ENCODE peak calls at places on chromosomes 11 and 22, in five cellular contexts. M is HepG2, R is SK-N-SH, U is GM12878, F is H1. D is an unnamed sample.

GRCh38 chr22:33835196-33835788 is 85.0 kb downstream of the LARGE1 start:
- DNase-seq in M (no peak), R (no peak), U (no peak), F (no peak), D (no peak)

GRCh38 chr11:47950396-47950795 is 30.0 kb upstream of the PTPRJ start:
- DNase-seq in M (no peak), R (no peak), U (peak), F (no peak), D (no peak)

GRCh38 chr11:12835286-12835685 is 161.1 kb downstream of the TEAD1 start:
- DNase-seq in M (no peak), R (no peak), U (no peak), F (no peak), D (no peak)

GRCh38 chr11:48006301-48006992 is 26.1 kb downstream of the PTPRJ start:
- DNase-seq in M (no peak), R (no peak), U (peak), F (no peak), D (no peak)

GRCh38 chr22:39251762-39252460 is 7.1 kb upstream of the PDGFB start:
- DNase-seq in M (peak), R (no peak), U (no peak), F (no peak), D (no peak)

GRCh38 chr11:8806974-8807373 is 104.0 kb upstream of the AKIP1 start:
- DNase-seq in M (no peak), R (no peak), U (no peak), F (no peak), D (no peak)

GRCh38 chr11:84420261-84420660 is 1134.1 kb upstream of the CCDC90B start:
- DNase-seq in M (no peak), R (no peak), U (no peak), F (no peak), D (no peak)

GRCh38 chr11:7596975-7597391 is 76.3 kb downstream of the CYB5R2 start:
- DNase-seq in M (no peak), R (no peak), U (no peak), F (no peak), D (no peak)

GRCh38 chr11:36426226-36426848 is 83.7 kb downstream of the TRAF6 start:
- DNase-seq in M (no peak), R (no peak), U (no peak), F (no peak), D (no peak)

GRCh38 chr11:68541983-68542382 is 81.4 kb downstream of the PPP6R3 start:
- DNase-seq in M (peak), R (no peak), U (no peak), F (no peak), D (no peak)

GRCh38 chr22:45889539-45890350 is 87.2 kb downstream of the WNT7B start:
- DNase-seq in M (no peak), R (no peak), U (no peak), F (no peak), D (no peak)

GRCh38 chr22:45067731-45068130 is 57.9 kb upstream of the PHF21B start:
- DNase-seq in M (no peak), R (no peak), U (no peak), F (no peak), D (no peak)

GRCh38 chr11:71519546-71519945 is 7.5 kb upstream of the KRTAP5-7 start:
- DNase-seq in M (no peak), R (no peak), U (no peak), F (no peak), D (no peak)

GRCh38 chr11:20327377-20327776 is 36.1 kb upstream of the HTATIP2 start:
- DNase-seq in M (no peak), R (peak), U (no peak), F (no peak), D (no peak)

GRCh38 chr11:3135491-3136440 is 29.3 kb downstream of the OSBPL5 start:
- DNase-seq in M (no peak), R (no peak), U (no peak), F (no peak), D (no peak)

GRCh38 chr11:79309402-79309801 is 131.4 kb downstream of the TENM4 start:
- DNase-seq in M (no peak), R (no peak), U (no peak), F (no peak), D (no peak)

GRCh38 chr22:44454113-44454769 is 43.8 kb downstream of the RTL6 start:
- DNase-seq in M (no peak), R (no peak), U (no peak), F (no peak), D (no peak)

GRCh38 chr11:17445240-17445795 is 31.3 kb downstream of the ABCC8 start:
- DNase-seq in M (no peak), R (no peak), U (no peak), F (no peak), D (no peak)

GRCh38 chr11:110184466-110184865 is 91.3 kb downstream of the ZC3H12C start:
- DNase-seq in M (no peak), R (no peak), U (no peak), F (no peak), D (no peak)

GRCh38 chr11:22192642-22193347 is at the start of gene ANO5:
- DNase-seq in M (no peak), R (peak), U (no peak), F (peak), D (peak)

DNA sequence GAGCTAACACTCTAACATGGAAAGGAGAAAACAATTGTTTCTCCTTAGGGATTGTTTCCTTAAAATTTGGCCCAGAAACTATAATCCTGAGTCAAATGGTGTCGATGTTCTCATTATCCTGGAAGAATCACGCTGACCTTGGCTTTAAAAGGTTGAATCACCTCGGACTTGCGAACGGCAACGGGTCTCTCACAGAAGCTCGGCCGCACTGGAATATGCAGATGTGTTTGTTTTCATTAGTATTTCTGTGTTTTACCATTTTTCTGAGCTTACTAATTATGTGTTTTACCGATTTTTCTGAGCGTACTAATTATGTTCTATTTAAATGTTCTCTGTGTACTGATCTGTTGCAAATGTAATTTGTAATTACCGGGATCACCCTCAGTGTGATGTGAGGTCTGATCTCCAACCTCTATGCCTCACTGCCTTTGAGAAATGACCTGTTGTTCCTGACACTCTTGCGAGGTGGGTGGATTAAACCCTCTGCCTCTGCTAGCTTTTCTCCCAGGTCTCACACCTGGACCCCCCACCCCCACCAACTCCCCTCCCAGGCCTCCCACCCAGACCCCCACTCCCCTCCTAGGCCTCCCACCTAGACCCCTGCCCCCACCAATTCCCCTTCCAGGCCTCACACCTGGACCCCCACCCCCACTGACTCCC is 38.3 kb upstream of the BRSK2 start:
- DNase-seq in M (peak), R (peak), U (no peak), F (no peak), D (no peak)
- TF ChIP-seq POLR2AphosphoS5 in M (peak), R (no peak), U (peak), F (peak), D (peak)

GRCh38 chr11:64850979-64851567 is 6.6 kb upstream of the CDC42BPG start:
- DNase-seq in M (no peak), R (no peak), U (peak), F (no peak), D (peak)
- TF ChIP-seq TAF1 in M (no peak), R (no peak), U (peak), F (no peak), D (peak)

GRCh38 chr22:35315141-35315854 is 15.6 kb downstream of the TOM1 start:
- DNase-seq in M (no peak), R (no peak), U (no peak), F (no peak), D (no peak)

GRCh38 chr22:35314161-35314942 is 14.7 kb downstream of the TOM1 start:
- DNase-seq in M (no peak), R (no peak), U (no peak), F (no peak), D (no peak)

GRCh38 chr22:35311551-35311999 is 11.9 kb downstream of the TOM1 start:
- DNase-seq in M (no peak), R (no peak), U (no peak), F (no peak), D (no peak)

GRCh38 chr22:35312198-35313059 is 12.7 kb downstream of the TOM1 start:
- DNase-seq in M (peak), R (no peak), U (no peak), F (no peak), D (no peak)

DNA sequence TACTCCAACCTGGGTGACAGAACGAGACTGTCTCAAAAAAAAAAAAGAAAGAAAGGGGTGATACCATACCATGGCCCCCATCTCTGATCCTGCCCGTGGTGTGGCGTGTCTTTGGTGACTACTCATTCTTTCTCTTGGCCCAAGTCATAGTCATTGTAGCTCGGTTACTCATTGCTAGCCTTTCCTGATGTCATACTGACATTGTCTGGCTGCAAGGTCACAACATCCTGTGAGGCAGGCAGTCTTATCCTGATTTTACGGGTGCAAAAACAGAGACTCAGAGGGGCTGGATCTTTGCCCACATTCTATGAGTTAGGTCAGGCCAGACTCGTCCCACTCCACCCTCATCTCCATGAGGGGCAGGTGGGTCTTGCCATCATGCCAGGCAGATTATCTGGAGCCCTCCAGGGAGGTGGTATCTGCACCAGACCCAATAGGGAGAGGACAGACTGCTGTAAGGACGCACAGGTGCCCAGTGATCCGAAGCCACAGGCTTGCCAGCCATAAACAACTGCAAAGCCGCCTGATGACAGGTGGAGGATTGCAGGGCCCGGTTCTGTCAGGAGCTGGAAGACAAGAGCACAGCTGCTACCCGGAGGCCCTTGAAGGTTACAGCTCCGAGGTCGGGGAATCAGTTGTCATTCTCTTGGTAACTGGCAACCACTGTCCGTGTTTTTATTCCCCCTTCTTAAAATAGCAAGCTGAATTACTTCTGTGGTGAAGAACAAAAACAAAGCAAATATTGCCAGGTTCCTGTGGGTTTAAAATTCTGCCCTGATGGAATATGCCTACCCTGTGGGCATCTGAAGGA is 13.8 kb downstream of the TOM1 start:
- DNase-seq in M (peak), R (no peak), U (no peak), F (no peak), D (no peak)
- TF ChIP-seq POLR2AphosphoS5 in M (no peak), R (no peak), U (no peak), F (no peak), D (no peak)

GRCh38 chr11:64499261-64500004 is 91.6 kb upstream of the SLC22A12 start:
- DNase-seq in M (no peak), R (no peak), U (no peak), F (no peak), D (no peak)
- TF ChIP-seq TAF1 in M (no peak), R (no peak), U (no peak), F (no peak), D (no peak)

GRCh38 chr22:43152001-43152354 is 619 bp downstream of the TSPO start:
- DNase-seq in M (no peak), R (no peak), U (no peak), F (no peak), D (no peak)

GRCh38 chr22:43153916-43154315 is 2.6 kb downstream of the TSPO start:
- DNase-seq in M (no peak), R (no peak), U (no peak), F (no peak), D (no peak)

GRCh38 chr22:43150731-43151206 is 590 bp upstream of the TSPO start:
- DNase-seq in M (no peak), R (no peak), U (no peak), F (no peak), D (no peak)

GRCh38 chr22:43151251-43152000 is at the start of gene TSPO:
- DNase-seq in M (no peak), R (peak), U (no peak), F (no peak), D (no peak)

DNA sequence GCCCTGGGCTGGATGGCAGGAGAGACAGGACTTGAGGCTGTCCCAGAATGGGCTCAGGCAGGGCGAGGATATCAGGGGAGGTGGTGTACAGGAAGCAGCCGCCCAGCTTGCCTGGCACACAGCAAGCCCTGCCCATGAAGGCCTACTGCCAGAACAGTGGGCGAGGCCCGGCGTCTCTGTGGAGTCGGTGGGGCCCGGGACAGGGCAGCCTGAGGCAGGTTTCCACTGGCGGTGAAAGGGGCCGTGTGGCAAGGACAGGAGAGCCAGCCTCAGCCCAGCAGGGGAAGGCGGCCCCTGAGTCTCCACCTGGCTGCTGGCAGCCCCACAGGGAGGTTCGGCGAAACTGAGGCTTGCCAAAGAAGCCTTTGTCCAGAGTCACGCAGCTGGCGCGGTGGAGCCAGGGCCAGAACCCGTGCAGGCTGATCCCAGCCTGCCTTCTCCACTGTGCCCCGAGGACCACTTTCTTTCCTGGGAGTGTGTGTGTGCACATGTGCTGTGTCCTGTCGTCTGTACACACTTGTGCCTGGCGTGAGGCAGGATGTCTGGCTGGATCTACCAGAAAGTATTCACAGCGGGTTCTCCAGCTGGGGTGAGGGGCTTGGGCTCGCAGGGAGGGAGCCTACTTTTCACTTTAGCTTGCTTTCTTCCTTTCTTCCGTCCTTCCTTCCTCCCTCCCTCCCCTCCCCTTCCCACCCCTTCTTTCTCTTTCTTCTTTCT is 1.2 kb downstream of the TSPO start:
- DNase-seq in M (no peak), R (peak), U (no peak), F (no peak), D (no peak)
- TF ChIP-seq POLR2AphosphoS5 in M (no peak), R (no peak), U (no peak), F (no peak), D (no peak)

GRCh38 chr22:37633082-37633692 is 6.3 kb upstream of the SH3BP1 start:
- DNase-seq in M (no peak), R (no peak), U (peak), F (no peak), D (peak)

GRCh38 chr22:37634505-37635002 is 4.9 kb upstream of the SH3BP1 start:
- DNase-seq in M (no peak), R (peak), U (no peak), F (no peak), D (no peak)

GRCh38 chr22:37632174-37633081 is 7.0 kb upstream of the SH3BP1 start:
- DNase-seq in M (no peak), R (no peak), U (no peak), F (no peak), D (peak)

GRCh38 chr22:37635157-37635556 is 4.3 kb upstream of the SH3BP1 start:
- DNase-seq in M (no peak), R (no peak), U (no peak), F (no peak), D (no peak)

DNA sequence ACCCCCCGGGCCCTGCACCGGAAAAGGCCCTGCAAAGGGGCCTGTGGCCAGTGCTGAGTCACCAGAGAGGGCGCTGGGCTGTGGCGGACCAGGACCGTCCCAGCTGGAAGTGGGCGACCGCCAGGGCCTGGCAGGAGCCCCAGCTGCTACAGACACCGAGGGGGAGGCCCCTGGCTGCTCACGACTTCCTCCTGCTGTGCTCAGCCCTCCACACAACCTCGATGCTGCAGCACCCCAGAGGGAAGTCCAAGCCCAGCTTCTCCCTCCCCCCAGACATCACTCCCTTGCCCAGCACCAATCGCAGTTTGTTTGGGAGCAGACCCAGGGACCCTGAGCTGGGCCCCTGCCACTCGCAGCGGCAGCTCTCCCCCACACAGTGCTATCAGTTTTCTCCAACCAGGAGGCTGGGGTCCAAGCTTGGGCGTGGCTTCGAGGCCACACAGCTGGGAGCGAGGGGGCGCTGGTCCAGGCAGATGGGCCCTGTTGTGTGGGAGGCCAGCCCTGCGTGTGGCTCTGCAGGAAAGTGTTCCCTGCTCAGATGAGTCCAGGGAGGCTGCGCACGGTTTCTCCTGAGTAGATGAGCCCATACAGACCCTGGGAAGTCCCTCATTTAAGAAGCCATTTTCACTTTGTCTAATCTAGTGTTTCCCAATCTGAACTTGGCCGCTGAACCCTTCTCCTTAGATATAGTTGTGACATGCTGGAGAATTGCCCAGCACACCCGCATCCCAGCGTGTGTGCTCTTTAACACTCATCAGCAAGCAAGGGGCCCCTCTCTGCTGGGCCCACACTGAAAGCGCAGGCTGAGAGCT is 5.6 kb upstream of the SH3BP1 start:
- DNase-seq in M (peak), R (peak), U (peak), F (peak), D (peak)
- TF ChIP-seq TAF1 in M (peak), R (no peak), U (peak), F (peak), D (no peak)

GRCh38 chr22:29603358-29604191 is at the start of gene NF2:
- DNase-seq in M (peak), R (peak), U (peak), F (peak), D (peak)
- TF ChIP-seq POLR2AphosphoS5 in M (peak), R (no peak), U (peak), F (peak), D (peak)